ENCODE peak calls at places on chromosome 3, in eight cellular contexts. N is AG09319, J is NCI-H510A treated with DMSO at 0.1 percent for 48 hours, U is aorta, B is foreskin fibroblast, P is endothelial cell, A is astrocyte of the spinal cord, H is iPS DF 6.9. Q is an unnamed sample.

GRCh38 chr3:152276688-152277087 is 8.0 kb downstream of the MBNL1 start:
- DNase-seq in N (no peak), J (no peak), P (no peak), H (no peak), U (no peak), A (no peak), B (no peak), Q (no peak)

GRCh38 chr3:165192610-165193192 is 3.5 kb downstream of the SLITRK3 start:
- DNase-seq in H (no peak), U (no peak), N (no peak), P (peak; percentile 13), J (no peak), A (no peak), B (no peak), Q (no peak)

GRCh38 chr3:31858439-31858838 is 122.6 kb downstream of the OSBPL10 start:
- DNase-seq in N (no peak), U (no peak), P (no peak), H (no peak), B (no peak), A (no peak), J (no peak), Q (no peak)

GRCh38 chr3:42663581-42664442 is 10.3 kb downstream of the ZBTB47 start:
- DNase-seq in N (no peak), H (no peak), U (peak; percentile 48), B (no peak), P (no peak), A (no peak), J (no peak), Q (no peak)

GRCh38 chr3:37864904-37865303 is 3.2 kb downstream of the CTDSPL start:
- DNase-seq in B (no peak), A (no peak), U (no peak), P (no peak), H (no peak), N (no peak), J (no peak), Q (no peak)

GRCh38 chr3:38368238-38368637 is 21.7 kb downstream of the XYLB start:
- DNase-seq in U (no peak), N (no peak), P (no peak), H (no peak), A (no peak), B (no peak), J (no peak), Q (no peak)

GRCh38 chr3:49716691-49717538 is 2.6 kb downstream of the AMIGO3 start:
- DNase-seq in H (no peak), P (no peak), J (no peak), B (no peak), N (no peak), U (no peak), A (no peak), Q (no peak)

GRCh38 chr3:52195823-52196331 is 2.1 kb upstream of the ALAS1 start:
- DNase-seq in B (peak; percentile 67), H (no peak), N (peak; percentile 49), P (no peak), U (no peak), A (no peak), J (no peak), Q (peak; percentile 80)

GRCh38 chr3:53109822-53110771 is 20.1 kb downstream of the RFT1 start:
- DNase-seq in N (peak; percentile 75), P (peak; percentile 52), B (peak; percentile 81), H (peak; percentile 37), U (peak; percentile 79), A (peak; percentile 50), J (peak; percentile 57), Q (peak; percentile 94)

GRCh38 chr3:181362378-181362777 is 349.3 kb upstream of the SOX2 start:
- DNase-seq in B (no peak), U (no peak), P (no peak), J (no peak), H (no peak), A (peak; percentile 72), N (no peak), Q (no peak)

GRCh38 chr3:172591876-172592771 is 68.9 kb upstream of the TNFSF10 start:
- DNase-seq in B (no peak), A (no peak), N (no peak), H (no peak), J (no peak), U (no peak), P (no peak), Q (no peak)

GRCh38 chr3:4218426-4219226 is 84.5 kb upstream of the SETMAR start:
- DNase-seq in B (no peak), H (no peak), U (no peak), J (no peak), N (no peak), P (no peak), A (no peak), Q (no peak)

Q was measured in fibroblast of gingiva.